ENCODE peak calls at places on chromosomes 13 and 19, in five cellular contexts. G, C, N, U and S are unnamed samples.

GRCh38 chr19:16824658-16825311 is 4.4 kb upstream of the SIN3B start:
- DNase-seq in G (peak; percentile 89), U (no peak), C (peak; percentile 66), N (no peak), S (no peak)

GRCh38 chr19:17948967-17949930 is 16.4 kb downstream of the CCDC124 start:
- DNase-seq in C (no peak), U (no peak), N (no peak), G (no peak), S (no peak)

GRCh38 chr19:17220207-17220758 is 5.1 kb downstream of the USE1 start:
- DNase-seq in G (peak; percentile 75), C (peak; percentile 23), U (no peak), N (peak; percentile 75), S (no peak)

GRCh38 chr19:17510220-17510993 is 1.0 kb upstream of the PGLS start:
- DNase-seq in N (no peak), C (no peak), G (peak; percentile 35), U (no peak), S (no peak)

GRCh38 chr13:35716186-35716585 is 239.7 kb upstream of the MAB21L1 start:
- DNase-seq in N (no peak), G (peak; percentile 34), U (no peak), C (no peak), S (no peak)

GRCh38 chr13:91355826-91356710 is 8.6 kb downstream of the MIR17HG start:
- DNase-seq in G (no peak), N (no peak), U (no peak), C (no peak), S (no peak)

GRCh38 chr19:30745476-30745985 is 373.3 kb downstream of the ZNF536 start:
- DNase-seq in G (no peak), N (no peak), U (no peak), C (no peak), S (no peak)

GRCh38 chr13:77002590-77003190 is 10.8 kb downstream of the CLN5 start:
- DNase-seq in C (peak; percentile 18), G (peak; percentile 44), U (no peak), N (no peak), S (no peak)

GRCh38 chr13:111177081-111177711 is 62.1 kb downstream of the ARHGEF7 start:
- DNase-seq in C (no peak), N (peak; percentile 75), G (peak; percentile 41), U (no peak), S (no peak)